ENCODE peak calls at places on chromosome 17, in eight cellular contexts. I is C1 segment of cervical spinal cord; T is NCI-H1417; Q is T-helper 1 cell; U is CD8-positive, alpha-beta T cell; P is NB4; L is cardiac fibroblast; F is tibial nerve. E is an unnamed sample.

GRCh38 chr17:7261377-7262191 is 694 bp downstream of the CLDN7 start:
- DNase-seq in Q (no peak), P (no peak), L (no peak), T (peak; percentile 34), F (no peak), I (no peak), U (peak; percentile 34), E (no peak)

GRCh38 chr17:81000089-81000630 is 8.5 kb downstream of the CHMP6 start:
- DNase-seq in U (no peak), T (no peak), P (no peak), Q (no peak), F (no peak), L (no peak), I (no peak), E (no peak)

GRCh38 chr17:15092762-15093161 is 172.4 kb downstream of the PMP22 start:
- DNase-seq in Q (no peak), L (no peak), U (no peak), P (no peak), I (no peak), T (no peak), F (no peak), E (no peak)

GRCh38 chr17:76578376-76578775 is 7.3 kb downstream of the ST6GALNAC2 start:
- DNase-seq in U (no peak), F (no peak), Q (no peak), P (no peak), L (no peak), T (no peak), I (no peak), E (no peak)

GRCh38 chr17:63947711-63948330 is 15.7 kb upstream of the CD79B start:
- DNase-seq in P (no peak), L (no peak), Q (no peak), F (no peak), U (no peak), I (no peak), T (no peak), E (no peak)

GRCh38 chr17:80187493-80187892 is 17.7 kb downstream of the CARD14 start:
- DNase-seq in T (no peak), I (no peak), L (peak; percentile 64), U (no peak), F (peak; percentile 20), Q (no peak), P (no peak), E (no peak)

GRCh38 chr17:8494506-8495111 is 58.9 kb downstream of the NDEL1 start:
- DNase-seq in P (no peak), U (no peak), T (no peak), F (no peak), I (no peak), Q (no peak), L (no peak), E (no peak)

GRCh38 chr17:9475259-9475658 is 100.4 kb downstream of the STX8 start:
- DNase-seq in Q (no peak), U (no peak), L (peak; percentile 22), T (no peak), P (no peak), F (no peak), I (peak; percentile 29), E (no peak)

GRCh38 chr17:76386966-76387765 is 2.8 kb downstream of the SPHK1 start:
- DNase-seq in Q (no peak), L (no peak), I (no peak), F (no peak), P (no peak), U (no peak), T (no peak), E (peak; percentile 65)

GRCh38 chr17:3798273-3799180 is 2.5 kb downstream of the ITGAE start:
- DNase-seq in L (peak; percentile 29), F (no peak), Q (no peak), I (no peak), T (no peak), U (no peak), P (no peak), E (no peak)

GRCh38 chr17:82823004-82823403 is 16.8 kb downstream of the ZNF750 start:
- DNase-seq in Q (no peak), I (no peak), U (no peak), T (no peak), P (no peak), L (no peak), F (no peak), E (no peak)

GRCh38 chr17:78300962-78301820 is 58.7 kb downstream of the SOCS3 start:
- DNase-seq in P (peak; percentile 70), I (no peak), L (no peak), Q (no peak), F (no peak), U (no peak), T (no peak), E (no peak)

GRCh38 chr17:79742951-79743476 is 12.3 kb downstream of the ENPP7 start:
- DNase-seq in F (no peak), Q (no peak), U (no peak), P (no peak), L (no peak), I (no peak), T (no peak), E (no peak)

GRCh38 chr17:49218941-49219913 is 8.7 kb downstream of the ABI3 start:
- DNase-seq in L (no peak), P (peak; percentile 74), Q (no peak), I (no peak), U (peak; percentile 63), F (no peak), T (no peak), E (no peak)

GRCh38 chr17:55072910-55073309 is 104.3 kb downstream of the STXBP4 start:
- DNase-seq in L (no peak), U (no peak), T (no peak), F (no peak), P (no peak), Q (no peak), I (no peak), E (no peak)

GRCh38 chr17:78351449-78352006 is 8.3 kb downstream of the SOCS3 start:
- DNase-seq in F (peak; percentile 97), T (peak; percentile 25), P (no peak), L (peak; percentile 100), U (no peak), I (peak; percentile 90), Q (no peak), E (peak; percentile 53)

GRCh38 chr17:68675723-68676122 is 74.6 kb upstream of the FAM20A start:
- DNase-seq in Q (no peak), L (no peak), T (no peak), F (no peak), U (no peak), I (no peak), P (no peak), E (no peak)

GRCh38 chr17:60641126-60641525 is 36.5 kb upstream of the BCAS3 start:
- DNase-seq in F (no peak), I (no peak), Q (no peak), L (no peak), T (no peak), U (no peak), P (no peak), E (no peak)

GRCh38 chr17:78127240-78127887 is 1.2 kb downstream of the TMC6 start:
- DNase-seq in L (no peak), F (peak; percentile 30), T (no peak), Q (no peak), U (peak; percentile 63), I (peak; percentile 80), P (peak; percentile 91), E (no peak)

GRCh38 chr17:82866521-82867214 is 26.8 kb upstream of the ZNF750 start:
- DNase-seq in I (no peak), L (peak; percentile 73), Q (no peak), U (no peak), F (no peak), T (peak; percentile 50), P (no peak), E (peak; percentile 93)

GRCh38 chr17:27756467-27757371 is 43.6 kb downstream of the NOS2 start:
- DNase-seq in Q (no peak), F (peak; percentile 55), U (peak; percentile 50), L (peak; percentile 64), I (no peak), T (peak; percentile 26), P (peak; percentile 66), E (peak; percentile 4)